ENCODE peak calls at places on chromosomes 2 and 18, in nine cellular contexts. G is Peyer's patch, R is fibroblast of lung, O is HCT116, Q is heart right ventricle, P is lung, I is K562, U is uterus, B is upper lobe of left lung. J is an unnamed sample.

GRCh38 chr2:85800576-85800975 is 46.8 kb downstream of the ATOH8 start:
- DNase-seq in G (no peak), R (no peak), O (no peak), Q (no peak), P (no peak), I (no peak), U (no peak), B (peak), J (no peak)

GRCh38 chr2:98693477-98693876 is 37.5 kb downstream of the MGAT4A start:
- DNase-seq in G (no peak), R (no peak), O (no peak), Q (no peak), P (no peak), I (no peak), U (no peak), B (no peak), J (no peak)

GRCh38 chr2:84885111-84885510 is 4.2 kb upstream of the TRABD2A start:
- DNase-seq in G (no peak), R (no peak), O (no peak), Q (no peak), P (no peak), I (no peak), U (no peak), B (no peak), J (no peak)

GRCh38 chr2:121147766-121148165 is 137.2 kb downstream of the TFCP2L1 start:
- DNase-seq in G (no peak), R (no peak), O (no peak), Q (no peak), P (no peak), I (no peak), U (no peak), B (no peak), J (no peak)

GRCh38 chr2:167192833-167193232 is 304.6 kb downstream of the XIRP2 start:
- DNase-seq in G (no peak), R (peak), O (no peak), Q (no peak), P (no peak), I (no peak), U (no peak), B (no peak), J (peak)

GRCh38 chr2:210965472-210965871 is 409.1 kb downstream of the CPS1 start:
- DNase-seq in G (no peak), R (no peak), O (no peak), Q (no peak), P (no peak), I (no peak), U (no peak), B (no peak), J (no peak)

GRCh38 chr2:99722726-99723125 is 232.9 kb upstream of the REV1 start:
- DNase-seq in G (no peak), R (peak), O (no peak), Q (no peak), P (no peak), I (no peak), U (no peak), B (no peak), J (no peak)

GRCh38 chr2:239934571-239935171 is 90.5 kb downstream of the NDUFA10 start:
- DNase-seq in G (no peak), R (peak), O (peak), Q (peak), P (no peak), I (peak), U (peak), B (peak), J (no peak)

GRCh38 chr2:96937586-96937985 is 48.8 kb downstream of the FAM178B start:
- DNase-seq in G (no peak), R (no peak), O (no peak), Q (no peak), P (no peak), I (no peak), U (no peak), B (no peak), J (no peak)

GRCh38 chr2:101597347-101597944 is 100.1 kb upstream of the MAP4K4 start:
- DNase-seq in G (no peak), R (peak), O (no peak), Q (peak), P (no peak), I (no peak), U (no peak), B (no peak), J (peak)

GRCh38 chr2:180367831-180368230 is 360.7 kb upstream of the CWC22 start:
- DNase-seq in G (no peak), R (peak), O (no peak), Q (no peak), P (no peak), I (no peak), U (no peak), B (no peak), J (no peak)

GRCh38 chr2:158845869-158846268 is 50.8 kb downstream of the DAPL1 start:
- DNase-seq in G (no peak), R (no peak), O (no peak), Q (no peak), P (no peak), I (no peak), U (no peak), B (no peak), J (no peak)

GRCh38 chr2:47592381-47592780 is 189.4 kb downstream of the MSH2 start:
- DNase-seq in G (no peak), R (no peak), O (no peak), Q (no peak), P (no peak), I (no peak), U (no peak), B (no peak), J (no peak)

GRCh38 chr2:20962939-20963543 is 80.8 kb downstream of the APOB start:
- DNase-seq in G (peak), R (peak), O (peak), Q (peak), P (peak), I (peak), U (peak), B (peak), J (peak)

GRCh38 chr2:47211497-47212011 is 56.4 kb upstream of the STPG4 start:
- DNase-seq in G (no peak), R (no peak), O (no peak), Q (peak), P (no peak), I (no peak), U (no peak), B (peak), J (no peak)

GRCh38 chr2:212124597-212124996 is 414.0 kb downstream of the ERBB4 start:
- DNase-seq in G (no peak), R (peak), O (no peak), Q (no peak), P (no peak), I (no peak), U (no peak), B (peak), J (no peak)

DNA sequence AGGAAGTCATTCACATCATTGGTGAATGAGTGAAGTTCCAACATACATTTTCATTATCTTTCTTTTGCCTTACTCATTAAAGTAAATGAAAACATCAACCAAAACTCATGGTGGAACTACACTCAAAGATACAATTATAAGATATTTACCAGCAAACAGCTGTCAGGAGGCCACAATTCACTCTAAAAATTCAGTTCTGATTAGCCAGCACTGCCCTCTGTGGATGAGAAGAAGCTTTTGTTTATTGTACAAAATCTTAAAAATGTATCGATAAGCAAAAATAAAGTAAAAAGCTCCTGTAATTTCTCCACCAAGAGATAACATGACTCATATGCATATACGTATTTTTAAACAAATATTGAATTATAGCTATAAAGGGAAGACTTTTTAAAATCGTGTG is 73.5 kb upstream of the RAPGEF4 start:
- DNase-seq in G (no peak), R (peak), O (no peak), Q (no peak), P (no peak), I (no peak), U (no peak), B (no peak), J (no peak)
- TF ChIP-seq CTCF in G (no peak), R (peak), O (no peak), Q (no peak), P (no peak), I (no peak), U (no peak), B (no peak), J (peak)

GRCh38 chr2:238240761-238241711 is 1.2 kb upstream of the HES6 start:
- DNase-seq in G (no peak), R (peak), O (peak), Q (peak), P (no peak), I (peak), U (no peak), B (peak), J (no peak)
- H3K27ac ChIP-seq in G (peak), R (no peak), O (no peak), Q (no peak), P (no peak), I (no peak), U (no peak), B (no peak), J (no peak)

DNA sequence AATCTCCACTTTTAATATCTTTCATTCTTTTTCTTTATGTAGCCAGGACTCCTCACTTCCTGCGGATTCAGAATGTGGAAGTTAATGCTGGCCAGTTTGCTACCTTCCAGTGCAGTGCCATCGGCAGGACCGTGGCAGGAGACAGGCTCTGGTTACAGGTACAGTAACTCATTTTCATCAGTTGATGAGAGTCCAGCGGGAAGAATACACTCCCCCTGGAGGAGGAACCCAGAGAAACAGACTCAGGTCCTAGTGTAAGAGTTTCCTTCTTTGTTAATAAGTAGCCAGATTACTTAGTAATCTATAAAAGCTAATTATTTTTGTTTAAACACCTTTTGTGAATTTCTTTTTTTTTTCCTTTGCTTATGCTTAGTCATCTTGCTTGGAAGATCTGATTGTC is 359.4 kb downstream of the PTPRM start:
- DNase-seq in G (no peak), R (no peak), O (peak), Q (no peak), P (no peak), I (peak), U (no peak), B (peak), J (no peak)
- TF ChIP-seq CTCF in G (peak), R (peak), O (peak), Q (peak), P (no peak), I (no peak), U (no peak), B (no peak), J (peak)

DNA sequence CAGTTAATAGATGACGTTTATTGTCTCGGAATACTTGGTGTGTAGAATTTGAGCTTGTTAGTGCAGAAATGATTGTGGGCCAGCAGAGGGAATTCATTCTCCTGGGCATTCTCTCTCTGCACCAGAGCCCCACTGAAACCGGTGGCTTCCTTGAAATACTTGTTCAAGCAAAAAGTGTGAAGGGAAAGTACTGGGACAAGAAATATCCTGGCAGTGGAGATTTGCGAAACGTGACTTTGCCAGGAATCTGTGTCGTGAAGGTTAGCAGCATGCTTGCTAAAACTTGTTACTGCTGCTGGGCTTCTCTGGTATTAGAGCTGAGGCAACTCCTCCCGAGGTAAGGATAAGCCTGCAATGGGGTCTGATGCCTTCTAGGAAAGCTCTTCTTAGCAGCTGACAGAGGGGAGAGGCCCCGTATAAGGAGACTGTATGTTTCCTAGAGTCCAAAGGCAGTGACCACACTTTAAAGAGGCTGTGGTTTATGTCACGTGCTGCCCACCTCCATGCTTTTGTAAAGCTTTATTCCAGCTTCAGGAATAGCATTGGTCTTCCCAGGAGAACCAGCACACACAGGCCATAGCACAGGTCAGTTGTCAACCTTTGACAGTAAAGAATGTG is 2.1 kb downstream of the ITGA6 start:
- DNase-seq in G (no peak), R (peak), O (no peak), Q (no peak), P (no peak), I (no peak), U (no peak), B (peak), J (no peak)
- H3K27ac ChIP-seq in G (no peak), R (no peak), O (peak), Q (peak), P (peak), I (no peak), U (peak), B (peak), J (peak)

GRCh38 chr18:48229445-48230052 is 179.6 kb downstream of the ZBTB7C start:
- DNase-seq in G (no peak), R (no peak), O (no peak), Q (no peak), P (no peak), I (no peak), U (peak), B (no peak), J (no peak)

GRCh38 chr18:48227206-48227605 is 182.0 kb downstream of the ZBTB7C start:
- DNase-seq in G (no peak), R (no peak), O (no peak), Q (no peak), P (no peak), I (no peak), U (no peak), B (no peak), J (no peak)

GRCh38 chr18:48228841-48229240 is 180.3 kb downstream of the ZBTB7C start:
- DNase-seq in G (no peak), R (no peak), O (no peak), Q (no peak), P (no peak), I (no peak), U (no peak), B (no peak), J (no peak)

GRCh38 chr18:48228301-48228715 is 180.9 kb downstream of the ZBTB7C start:
- DNase-seq in G (no peak), R (peak), O (no peak), Q (peak), P (peak), I (no peak), U (peak), B (peak), J (no peak)

DNA sequence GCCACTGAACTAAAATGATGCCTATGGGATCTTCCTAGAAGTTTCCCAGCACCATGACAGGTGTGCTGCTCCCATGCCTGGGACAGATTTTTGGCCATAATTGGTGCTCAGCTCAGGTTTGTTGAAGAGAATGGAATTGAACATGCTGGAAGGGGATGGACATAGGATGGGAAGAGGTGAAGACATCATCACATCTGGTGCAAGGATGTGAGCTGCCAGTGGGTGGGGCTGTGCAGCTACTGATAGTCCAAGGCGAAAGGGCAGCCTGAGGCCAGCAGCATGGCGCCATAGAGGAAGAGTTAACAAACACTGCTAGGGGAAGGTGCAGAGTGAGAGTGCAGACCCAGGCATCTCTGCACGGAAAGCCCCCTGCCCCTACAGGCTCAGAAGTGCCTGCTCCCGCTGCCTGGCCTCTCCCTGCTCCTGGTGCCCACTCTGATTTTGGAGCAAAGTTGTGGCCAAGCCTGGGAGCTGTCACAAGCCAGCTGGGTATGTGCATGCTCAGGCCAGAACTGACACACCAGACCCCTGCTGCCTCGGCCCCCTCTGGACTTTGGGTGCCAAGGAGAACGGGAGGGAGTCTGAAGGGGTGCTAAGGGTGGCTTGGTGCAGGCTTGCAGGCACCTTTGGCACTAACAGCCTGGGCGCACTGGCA is 178.6 kb downstream of the ZBTB7C start:
- DNase-seq in G (no peak), R (peak), O (peak), Q (peak), P (peak), I (peak), U (no peak), B (peak), J (peak)
- TF ChIP-seq CTCF in G (peak), R (peak), O (peak), Q (peak), P (no peak), I (peak), U (no peak), B (no peak), J (peak)

DNA sequence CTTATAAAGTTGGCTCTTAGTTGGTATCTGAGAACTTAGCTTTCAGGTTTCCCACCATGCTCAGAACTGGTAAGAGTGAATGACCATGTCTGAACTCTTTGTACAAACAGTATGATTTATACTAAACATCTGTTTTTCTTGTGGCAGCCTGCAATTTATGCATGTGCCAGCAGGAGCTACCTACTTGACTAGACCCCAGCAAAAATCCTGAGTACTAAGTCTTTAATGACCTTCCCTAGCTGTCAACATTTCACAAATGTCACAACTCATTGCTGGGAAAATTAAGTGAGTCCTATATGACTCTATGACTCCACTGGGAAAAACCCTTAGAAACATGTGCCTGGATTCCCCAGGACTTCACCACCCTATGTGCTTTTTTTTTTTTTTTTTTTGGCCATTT is 1225.8 kb downstream of the SUCLG1 start:
- DNase-seq in G (no peak), R (no peak), O (peak), Q (no peak), P (no peak), I (no peak), U (no peak), B (no peak), J (no peak)
- H3K27ac ChIP-seq in G (no peak), R (no peak), O (no peak), Q (no peak), P (no peak), I (no peak), U (no peak), B (no peak), J (no peak)

DNA sequence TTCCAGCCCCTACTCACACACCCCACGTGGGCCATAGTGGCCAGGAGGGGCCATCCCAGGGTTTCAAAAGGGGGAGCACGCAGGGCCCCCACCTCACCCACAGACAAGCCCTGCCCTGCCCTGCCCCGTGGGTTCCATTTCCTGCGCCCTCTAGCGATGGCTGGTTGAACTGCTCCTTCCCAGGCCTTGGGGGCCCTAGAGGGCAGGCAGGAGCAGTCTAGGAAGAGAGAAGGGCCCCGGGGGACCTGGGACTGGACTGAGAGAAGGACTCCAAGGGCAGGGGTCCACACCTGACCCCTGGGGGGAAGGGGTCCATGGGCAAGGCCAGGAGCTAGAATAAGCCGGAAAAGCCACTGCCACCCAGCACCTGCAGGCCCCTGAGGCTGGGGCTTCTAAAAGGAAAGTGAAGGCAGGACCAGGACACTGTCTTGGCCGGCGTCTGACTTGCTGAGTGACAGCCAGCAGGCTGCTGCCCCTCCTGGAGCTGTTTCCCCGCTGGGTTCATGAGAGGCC is 10.1 kb downstream of the CYP26B1 start:
- DNase-seq in G (peak), R (peak), O (no peak), Q (peak), P (peak), I (peak), U (peak), B (no peak), J (no peak)
- TF ChIP-seq CTCF in G (peak), R (peak), O (peak), Q (peak), P (peak), I (peak), U (peak), B (peak), J (peak)

GRCh38 chr2:223759569-223760430 is 77.6 kb downstream of the AP1S3 start:
- DNase-seq in G (no peak), R (peak), O (peak), Q (no peak), P (no peak), I (no peak), U (no peak), B (no peak), J (no peak)
- H3K27ac ChIP-seq in G (no peak), R (no peak), O (peak), Q (no peak), P (peak), I (no peak), U (no peak), B (peak), J (no peak)

GRCh38 chr2:193966590-193966989 is 1690.4 kb upstream of the SLC39A10 start:
- DNase-seq in G (no peak), R (peak), O (peak), Q (no peak), P (no peak), I (no peak), U (no peak), B (no peak), J (peak)

GRCh38 chr2:193965263-193965662 is 1691.8 kb upstream of the SLC39A10 start:
- DNase-seq in G (no peak), R (no peak), O (no peak), Q (no peak), P (no peak), I (no peak), U (no peak), B (no peak), J (no peak)

DNA sequence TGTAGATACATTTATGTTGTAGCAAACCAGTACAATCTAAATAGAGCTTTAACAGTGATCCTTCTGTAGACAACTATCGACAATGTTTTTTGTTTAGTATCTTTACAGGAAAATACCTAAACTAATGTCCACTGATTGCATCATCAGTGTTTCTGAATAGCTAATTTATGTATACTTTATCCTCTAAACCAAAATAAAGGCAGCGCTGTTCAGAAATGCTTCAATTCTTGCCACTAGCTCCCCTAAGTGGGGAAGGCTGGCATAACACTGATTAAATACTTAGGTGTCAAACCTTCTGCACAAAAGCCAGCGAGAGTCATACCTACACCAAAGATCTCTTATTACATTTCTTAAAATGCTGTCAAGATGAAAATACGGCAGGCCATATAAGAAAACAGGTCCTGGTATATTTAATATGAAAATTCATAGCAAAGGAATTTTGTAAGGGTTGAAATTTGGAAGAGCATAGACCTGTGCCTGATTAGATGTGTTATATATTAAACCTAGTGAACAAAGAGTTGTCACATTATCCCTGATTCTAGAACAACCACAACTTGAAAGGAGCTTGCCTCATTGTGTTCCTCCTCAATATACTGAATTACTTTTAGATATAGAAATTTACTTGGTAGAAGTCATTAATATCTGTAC is 1693.4 kb upstream of the SLC39A10 start:
- DNase-seq in G (no peak), R (peak), O (peak), Q (no peak), P (no peak), I (no peak), U (no peak), B (no peak), J (no peak)
- TF ChIP-seq CTCF in G (no peak), R (peak), O (peak), Q (no peak), P (no peak), I (no peak), U (no peak), B (no peak), J (peak)